ENCODE peak calls at places on chromosomes 3 and 15, in nine cellular contexts. N, Y, X, B, H, E, J, R and U are unnamed samples.

GRCh38 chr15:39621210-39621609 is 40.3 kb downstream of the THBS1 start:
- DNase-seq in N (peak), Y (no peak), X (peak), B (no peak), H (no peak), E (no peak), J (no peak), R (no peak), U (no peak)

GRCh38 chr15:25250906-25251622 is 187.8 kb downstream of the UBE3A start:
- DNase-seq in N (no peak), Y (no peak), X (no peak), B (no peak), H (no peak), E (no peak), J (no peak), R (no peak), U (no peak)

GRCh38 chr15:27061739-27062138 is 90.8 kb downstream of the GABRG3 start:
- DNase-seq in N (no peak), Y (no peak), X (no peak), B (no peak), H (no peak), E (no peak), J (no peak), R (no peak), U (no peak)

GRCh38 chr3:111936191-111936841 is 42.5 kb upstream of the ABHD10 start:
- DNase-seq in N (no peak), Y (no peak), X (peak), B (no peak), H (no peak), E (no peak), J (no peak), R (no peak), U (no peak)

GRCh38 chr3:70250451-70250850 is 62.0 kb downstream of the MDFIC2 start:
- DNase-seq in N (no peak), Y (no peak), X (no peak), B (no peak), H (no peak), E (no peak), J (no peak), R (no peak), U (no peak)

GRCh38 chr3:24299236-24299635 is 195.4 kb downstream of the THRB start:
- DNase-seq in N (peak), Y (no peak), X (peak), B (no peak), H (no peak), E (no peak), J (no peak), R (no peak), U (no peak)

GRCh38 chr15:63698731-63699130 is 101.5 kb downstream of the FBXL22 start:
- DNase-seq in N (no peak), Y (no peak), X (no peak), B (no peak), H (no peak), E (no peak), J (no peak), R (no peak), U (no peak)

GRCh38 chr15:31327674-31328424 is 1.2 kb downstream of the KLF13 start:
- DNase-seq in N (peak), Y (peak), X (peak), B (no peak), H (peak), E (peak), J (peak), R (peak), U (peak)